ENCODE peak calls at places on chromosomes 6 and 20, in ten cellular contexts. N is breast epithelium, F is spleen, O is tibial nerve, I is heart left ventricle, P is transverse colon, Y is A549, M is IMR-90, S is HepG2, Z is adrenal gland. D is an unnamed sample.
A peak's percentile ranks its signal among the peaks of the same experiment; 100 is the strongest.

GRCh38 chr6:156848123-156848522 is 70.9 kb downstream of the ARID1B start:
- DNase-seq in M (no peak), Z (no peak), P (no peak), N (no peak), F (no peak), O (no peak), Y (no peak), I (no peak), S (no peak), D (no peak)

GRCh38 chr6:1286972-1287600 is 24.8 kb upstream of the FOXQ1 start:
- DNase-seq in Z (no peak), M (peak; percentile 87), O (no peak), P (peak; percentile 64), F (no peak), N (peak; percentile 83), Y (peak; percentile 67), S (no peak), I (no peak), D (no peak)

GRCh38 chr6:109867970-109868358 is 110.1 kb upstream of the GPR6 start:
- DNase-seq in I (no peak), S (no peak), Z (no peak), F (no peak), P (no peak), O (no peak), M (no peak), Y (no peak), N (no peak), D (peak; percentile 41)

GRCh38 chr20:3172933-3173581 is at the start of gene LZTS3:
- DNase-seq in S (peak; percentile 63), Y (peak; percentile 62), O (peak; percentile 66), Z (peak; percentile 77), F (peak; percentile 90), I (peak; percentile 81), P (peak; percentile 77), M (peak; percentile 39), N (peak; percentile 77), D (peak; percentile 81)

GRCh38 chr6:94270040-94270689 is 850.8 kb upstream of the EPHA7 start:
- DNase-seq in O (no peak), P (no peak), N (no peak), F (no peak), S (no peak), Z (no peak), Y (no peak), M (no peak), I (no peak), D (no peak)

GRCh38 chr20:5729348-5729747 is 20.9 kb upstream of the SHLD1 start:
- DNase-seq in P (no peak), N (no peak), Y (peak; percentile 40), O (no peak), F (no peak), I (no peak), S (no peak), M (peak; percentile 81), Z (no peak), D (no peak)

GRCh38 chr6:24117016-24117415 is 9.0 kb upstream of the NRSN1 start:
- DNase-seq in Z (no peak), F (no peak), M (no peak), N (no peak), I (no peak), S (no peak), O (no peak), P (no peak), Y (peak; percentile 1), D (no peak)

GRCh38 chr6:153170511-153170910 is 39.4 kb upstream of the RGS17 start:
- DNase-seq in Y (peak; percentile 73), P (no peak), I (no peak), M (peak; percentile 52), F (no peak), Z (no peak), N (no peak), S (no peak), O (no peak), D (no peak)

DNA sequence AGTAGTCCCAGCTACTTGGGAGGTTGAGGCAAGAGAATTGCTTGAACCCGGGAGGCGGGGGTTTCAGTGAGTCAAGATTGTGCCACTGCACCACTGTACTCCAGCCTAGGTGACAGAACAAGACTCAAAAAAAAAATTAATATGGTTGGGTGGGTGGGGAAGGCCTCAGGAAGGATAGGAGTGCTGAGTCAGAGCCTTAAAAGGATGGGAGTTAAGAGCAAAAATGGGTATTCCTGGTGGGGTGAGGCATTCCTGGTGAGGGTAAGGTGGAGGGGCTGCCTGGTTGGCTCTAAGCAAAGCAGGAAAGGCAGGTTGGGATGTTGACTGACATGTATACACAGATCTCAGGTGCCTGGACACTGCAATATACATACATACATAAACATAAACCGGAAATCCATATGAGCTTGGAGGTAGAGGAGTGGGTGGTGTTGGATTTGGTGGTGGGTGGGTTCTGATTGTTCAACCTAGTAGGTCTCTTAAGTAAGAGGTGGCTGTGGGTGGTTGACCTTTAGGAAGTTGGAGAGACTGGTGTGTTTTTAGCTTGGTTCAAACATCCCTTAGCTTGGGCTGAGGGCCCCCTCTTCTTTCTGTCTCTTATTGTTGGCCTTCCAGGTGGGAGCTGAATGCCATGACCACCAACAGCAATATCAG is 1.2 kb upstream of the RRP36 start:
- DNase-seq in F (no peak), S (no peak), I (no peak), O (no peak), N (no peak), P (no peak), M (no peak), Z (no peak), Y (no peak), D (no peak)
- H3K27ac ChIP-seq in F (no peak overlapping the region), S (peak overlapping the region; percentile 75), I (no peak overlapping the region), O (no peak overlapping the region), N (peak overlapping the region; percentile 86), P (peak overlapping the region; percentile 90), M (no peak overlapping the region), Z (no peak overlapping the region), Y (no peak overlapping the region), D (no peak overlapping the region)

GRCh38 chr6:31896856-31897611 is 464 bp downstream of the EHMT2 start:
- DNase-seq in I (no peak), N (no peak), O (no peak), M (no peak), S (no peak), Y (no peak), Z (no peak), P (no peak), F (no peak), D (peak; percentile 45)

GRCh38 chr6:31896493-31896855 is 1.0 kb downstream of the EHMT2 start:
- DNase-seq in M (no peak), N (no peak), Z (no peak), S (no peak), F (peak; percentile 72), P (no peak), I (no peak), Y (no peak), O (no peak), D (peak; percentile 20)

GRCh38 chr6:31899215-31899614 is 1.7 kb upstream of the EHMT2 start:
- DNase-seq in I (no peak), Y (no peak), M (no peak), Z (no peak), N (no peak), O (no peak), F (no peak), S (no peak), P (no peak), D (no peak)

GRCh38 chr6:31898200-31899011 is 908 bp upstream of the EHMT2 start:
- DNase-seq in M (peak; percentile 35), P (peak; percentile 41), N (no peak), F (peak; percentile 80), O (no peak), Y (peak; percentile 52), Z (no peak), I (no peak), S (peak; percentile 63), D (no peak)

DNA sequence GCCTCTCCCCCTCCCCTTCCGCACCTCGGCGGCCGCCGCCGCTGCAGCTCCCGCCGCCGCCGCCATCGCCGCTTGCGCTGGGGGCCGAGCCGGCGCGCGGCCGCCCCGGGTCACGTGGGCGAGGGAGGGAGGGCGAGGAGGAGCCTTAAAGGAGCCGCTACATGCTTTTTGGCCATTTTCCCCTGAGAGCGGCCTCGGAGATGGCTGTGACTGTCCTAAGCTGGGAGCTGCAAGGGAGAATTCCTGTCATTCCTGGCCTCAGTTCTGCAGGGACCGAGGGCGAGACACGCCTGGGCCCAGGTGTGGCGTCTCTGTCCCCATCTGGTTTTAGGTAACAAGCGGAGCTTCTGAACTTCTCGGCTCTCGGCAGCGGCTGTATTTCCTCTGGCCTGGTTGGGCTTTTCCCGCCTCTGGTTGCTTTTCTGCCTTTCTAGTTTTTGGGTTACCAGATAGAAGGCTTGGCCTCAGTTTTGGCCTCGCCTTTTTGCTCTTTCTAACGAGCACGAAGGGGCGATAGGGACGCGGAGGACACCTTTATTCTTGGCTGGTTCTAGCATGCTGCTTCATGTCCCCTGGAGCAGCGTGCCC is at the start of gene EHMT2:
- DNase-seq in F (peak; percentile 98), M (peak; percentile 68), I (peak; percentile 89), Y (peak; percentile 76), P (peak; percentile 89), Z (peak; percentile 87), O (peak; percentile 75), S (peak; percentile 76), N (peak; percentile 80), D (peak; percentile 81)
- TF ChIP-seq POLR2A in F (no peak), M (no peak), I (no peak), Y (peak; percentile 44), P (peak; percentile 51), Z (no peak), O (peak; percentile 5), S (peak; percentile 90), N (no peak), D (peak; percentile 79)

DNA sequence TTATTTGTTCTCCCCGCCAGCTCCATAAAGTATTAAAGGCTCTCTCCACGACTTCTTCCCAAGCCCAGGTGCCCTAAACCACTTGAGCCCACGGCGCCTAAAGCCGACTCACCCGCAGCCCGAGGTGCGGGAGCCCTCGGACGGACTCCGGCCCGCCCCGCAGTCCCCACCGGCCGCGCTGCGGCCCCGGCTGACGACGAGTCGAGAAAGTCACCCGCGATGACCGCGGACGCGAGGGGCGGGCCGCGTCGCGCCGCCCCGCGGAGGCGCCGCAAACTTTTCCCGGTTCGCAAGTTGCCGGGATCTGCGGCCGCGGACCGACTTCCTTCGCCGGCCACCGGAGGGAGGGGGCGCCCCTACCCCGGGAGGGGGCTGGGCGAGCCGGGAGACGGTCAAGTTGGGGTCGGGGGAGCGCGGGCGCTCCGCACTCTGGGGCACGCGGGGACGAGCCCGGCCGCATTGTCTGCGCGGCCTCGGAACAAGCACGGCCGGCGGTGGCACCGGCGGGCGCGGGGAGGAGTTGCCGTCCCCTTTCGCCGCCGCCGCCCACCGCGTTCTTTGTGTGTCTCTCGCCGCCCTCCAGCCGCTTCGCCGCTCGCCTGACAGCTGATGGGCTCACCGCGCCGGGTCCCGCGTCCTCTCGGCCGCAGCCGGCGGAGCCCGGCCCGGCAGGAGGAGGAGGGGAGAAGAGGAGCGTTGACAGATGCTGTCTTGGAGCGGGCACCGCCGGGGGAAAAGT is 131.5 kb downstream of the OGFRL1 start:
- DNase-seq in S (no peak), P (peak; percentile 13), I (peak; percentile 72), F (peak; percentile 79), M (peak; percentile 35), N (peak; percentile 35), O (peak; percentile 8), Y (no peak), Z (peak; percentile 61), D (peak; percentile 39)
- TF ChIP-seq CTCF in S (no peak), P (no peak), I (peak; percentile 45), F (peak; percentile 33), M (peak; percentile 28), N (no peak), O (peak; percentile 22), Y (peak; percentile 17), Z (no peak), D (peak; percentile 44)

GRCh38 chr6:144093236-144093635 is 2.1 kb downstream of the SF3B5 start:
- DNase-seq in Y (no peak), F (no peak), N (no peak), I (no peak), P (no peak), S (no peak), O (no peak), Z (no peak), M (no peak), D (no peak)

GRCh38 chr6:144090384-144090783 is 5.0 kb downstream of the SF3B5 start:
- DNase-seq in M (no peak), P (no peak), S (no peak), Y (no peak), Z (no peak), N (no peak), F (no peak), O (no peak), I (no peak), D (no peak)

GRCh38 chr6:144095134-144096002 is at the start of gene SF3B5:
- DNase-seq in M (peak; percentile 100), S (peak; percentile 100), Z (peak; percentile 98), I (peak; percentile 99), O (peak; percentile 99), N (peak; percentile 99), Y (peak; percentile 99), F (peak; percentile 99), P (peak; percentile 99), D (peak; percentile 97)

GRCh38 chr6:144094731-144095133 is 641 bp downstream of the SF3B5 start:
- DNase-seq in Y (no peak), Z (no peak), I (no peak), F (peak; percentile 68), M (no peak), S (no peak), P (no peak), O (no peak), N (no peak), D (no peak)

GRCh38 chr6:144093658-144094057 is 1.7 kb downstream of the SF3B5 start:
- DNase-seq in I (no peak), Z (no peak), S (no peak), M (no peak), N (no peak), F (no peak), Y (no peak), O (no peak), P (no peak), D (no peak)
- H3K27ac ChIP-seq in I (no peak overlapping the region), Z (no peak overlapping the region), S (no peak overlapping the region), M (no peak overlapping the region), N (no peak overlapping the region), F (no peak overlapping the region), Y (no peak overlapping the region), O (no peak overlapping the region), P (no peak overlapping the region), D (no peak overlapping the region)

D was measured in uterus.